ENCODE peak calls at places on chromosomes 1 and 21, in five cellular contexts. H is H9, S is astrocyte of the cerebellum, Z is spleen, I is IMR-90. O is an unnamed sample.

GRCh38 chr1:107147813-107148212 is 7.0 kb downstream of the NTNG1 start:
- DNase-seq in H (no peak), S (no peak), Z (no peak), I (no peak), O (peak; percentile 42)

GRCh38 chr21:36350282-36350910 is 30.4 kb downstream of the MORC3 start:
- DNase-seq in H (no peak), S (no peak), Z (no peak), I (peak; percentile 81), O (peak; percentile 63)

GRCh38 chr1:169201084-169201619 is 94.7 kb downstream of the ATP1B1 start:
- DNase-seq in H (no peak), S (peak; percentile 32), Z (no peak), I (peak; percentile 69), O (peak; percentile 69)

GRCh38 chr1:117336087-117336817 is 31.0 kb upstream of the MAN1A2 start:
- DNase-seq in H (no peak), S (no peak), Z (no peak), I (peak; percentile 46), O (no peak)

GRCh38 chr1:219812491-219813221 is 115.7 kb downstream of the SLC30A10 start:
- DNase-seq in H (peak; percentile 77), S (peak; percentile 75), Z (no peak), I (peak; percentile 71), O (peak; percentile 69)

GRCh38 chr1:81044708-81045107 is 756.0 kb upstream of the ADGRL2 start:
- DNase-seq in H (no peak), S (peak; percentile 83), Z (no peak), I (peak; percentile 5), O (no peak)

GRCh38 chr1:178945763-178946266 is 74.9 kb upstream of the ANGPTL1 start:
- DNase-seq in H (peak; percentile 60), S (no peak), Z (peak; percentile 66), I (peak; percentile 12), O (peak; percentile 27)

GRCh38 chr1:86499987-86500593 is 31.4 kb downstream of the CLCA1 start:
- DNase-seq in H (no peak), S (no peak), Z (no peak), I (peak; percentile 32), O (peak; percentile 21)

GRCh38 chr1:6393400-6394187 is at the start of gene ACOT7:
- DNase-seq in H (peak; percentile 90), S (peak; percentile 53), Z (peak; percentile 95), I (peak; percentile 78), O (peak; percentile 83)

GRCh38 chr1:101236546-101237228 is at the start of gene S1PR1:
- DNase-seq in H (peak; percentile 82), S (no peak), Z (peak; percentile 96), I (peak; percentile 69), O (peak; percentile 73)

GRCh38 chr1:187078321-187078720 is 249.6 kb downstream of the PLA2G4A start:
- DNase-seq in H (no peak), S (no peak), Z (no peak), I (no peak), O (no peak)

GRCh38 chr1:147890177-147890790 is 12.3 kb upstream of the GJA8 start:
- DNase-seq in H (peak; percentile 86), S (peak; percentile 2), Z (peak; percentile 87), I (peak; percentile 29), O (peak; percentile 14)

GRCh38 chr1:240732390-240732789 is 120.4 kb upstream of the GREM2 start:
- DNase-seq in H (no peak), S (peak; percentile 40), Z (no peak), I (peak; percentile 79), O (peak; percentile 71)

GRCh38 chr1:116128669-116129068 is 17.5 kb downstream of the MAB21L3 start:
- DNase-seq in H (no peak), S (no peak), Z (no peak), I (no peak), O (no peak)

GRCh38 chr21:45283611-45284455 is 3.9 kb downstream of the POFUT2 start:
- DNase-seq in H (peak; percentile 16), S (no peak), Z (peak; percentile 69), I (no peak), O (no peak)

GRCh38 chr1:14897080-14897449 is 256.5 kb upstream of the TMEM51 start:
- DNase-seq in H (no peak), S (no peak), Z (no peak), I (peak; percentile 7), O (peak; percentile 6)

GRCh38 chr1:53878492-53879105 is 11.0 kb downstream of the YIPF1 start:
- DNase-seq in H (no peak), S (no peak), Z (no peak), I (peak; percentile 69), O (peak; percentile 70)

DNA sequence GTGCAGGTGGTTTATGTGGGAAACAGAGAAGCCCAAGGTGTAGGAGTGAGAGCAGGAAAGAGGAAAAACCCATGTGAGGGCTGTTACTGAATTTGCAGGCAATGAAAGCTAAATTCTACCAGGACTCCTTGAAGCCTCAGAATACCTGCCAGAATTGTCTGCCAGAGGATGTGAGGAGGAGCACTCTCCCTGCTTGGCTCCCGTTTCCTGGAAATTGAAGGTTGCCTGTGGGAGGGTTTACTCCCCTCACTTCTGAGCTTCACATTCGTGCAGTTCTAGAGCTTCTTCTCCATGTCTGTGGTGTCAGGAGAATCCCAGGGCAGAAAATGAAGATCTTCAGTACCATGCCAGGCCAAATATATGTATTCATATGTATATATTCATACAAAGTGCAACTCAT is 220.8 kb upstream of the ZP4 start:
- DNase-seq in H (no peak), S (no peak), Z (no peak), I (no peak), O (no peak)
- TF ChIP-seq CTCF in H (no peak), S (no peak), Z (no peak), I (no peak), O (no peak)

GRCh38 chr21:46552865-46553379 is 52.0 kb downstream of the S100B start:
- DNase-seq in H (no peak), S (no peak), Z (no peak), I (no peak), O (no peak)

GRCh38 chr21:46555225-46555617 is 49.7 kb downstream of the S100B start:
- DNase-seq in H (no peak), S (no peak), Z (peak; percentile 59), I (no peak), O (no peak)

GRCh38 chr21:46555678-46556077 is 49.2 kb downstream of the S100B start:
- DNase-seq in H (no peak), S (no peak), Z (no peak), I (no peak), O (no peak)

GRCh38 chr21:46553993-46554392 is 50.9 kb downstream of the S100B start:
- DNase-seq in H (no peak), S (no peak), Z (peak; percentile 58), I (no peak), O (no peak)

DNA sequence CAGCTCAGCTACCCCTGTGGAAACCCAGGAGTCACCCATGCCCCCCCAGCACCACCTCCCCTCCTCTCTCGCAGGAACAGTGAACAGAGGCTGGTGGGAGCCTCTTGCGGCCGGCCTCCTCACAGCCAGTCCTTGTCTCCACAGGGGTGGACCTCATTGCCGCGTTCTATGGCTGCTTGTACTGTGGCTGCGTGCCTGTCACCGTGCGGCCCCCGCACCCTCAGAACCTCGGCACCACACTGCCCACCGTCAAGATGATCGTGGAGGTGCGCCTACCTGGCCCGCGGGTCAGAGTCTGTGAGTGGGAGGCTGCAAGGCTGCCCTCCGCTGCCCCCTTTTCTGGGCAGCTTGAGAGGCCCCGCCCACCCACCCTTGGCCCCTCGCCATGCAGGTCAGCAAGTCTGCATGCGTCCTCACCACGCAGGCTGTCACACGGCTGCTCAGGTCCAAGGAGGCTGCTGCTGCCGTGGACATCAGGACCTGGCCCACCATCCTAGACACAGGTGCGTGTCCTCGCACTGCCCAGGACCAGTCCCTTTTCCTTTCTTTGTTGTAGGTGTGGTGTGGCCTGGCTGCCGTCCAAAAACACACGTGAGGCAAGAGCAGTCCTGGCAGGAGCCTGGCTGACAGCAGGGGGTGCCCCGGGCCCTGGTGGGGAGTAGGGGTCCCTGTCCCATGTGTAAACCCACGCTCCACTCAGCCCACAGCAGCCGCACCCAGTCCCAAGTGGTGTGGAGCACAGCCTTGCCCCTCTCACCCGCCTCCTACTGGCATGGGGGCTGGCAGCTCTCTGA is 50.3 kb downstream of the S100B start:
- DNase-seq in H (no peak), S (no peak), Z (peak; percentile 69), I (no peak), O (no peak)
- TF ChIP-seq CTCF in H (no peak), S (no peak), Z (no peak), I (no peak), O (no peak)

GRCh38 chr21:39182016-39182415 is 1.2 kb downstream of the PSMG1 start:
- DNase-seq in H (no peak), S (no peak), Z (no peak), I (no peak), O (no peak)

GRCh38 chr21:39183272-39184049 is at the start of gene PSMG1:
- DNase-seq in H (peak; percentile 95), S (peak; percentile 85), Z (peak; percentile 99), I (peak; percentile 90), O (peak; percentile 94)

GRCh38 chr21:39185157-39185556 is 1.9 kb upstream of the PSMG1 start:
- DNase-seq in H (no peak), S (no peak), Z (no peak), I (no peak), O (no peak)

GRCh38 chr21:39182484-39183271 is 573 bp downstream of the PSMG1 start:
- DNase-seq in H (no peak), S (no peak), Z (no peak), I (no peak), O (peak; percentile 23)

DNA sequence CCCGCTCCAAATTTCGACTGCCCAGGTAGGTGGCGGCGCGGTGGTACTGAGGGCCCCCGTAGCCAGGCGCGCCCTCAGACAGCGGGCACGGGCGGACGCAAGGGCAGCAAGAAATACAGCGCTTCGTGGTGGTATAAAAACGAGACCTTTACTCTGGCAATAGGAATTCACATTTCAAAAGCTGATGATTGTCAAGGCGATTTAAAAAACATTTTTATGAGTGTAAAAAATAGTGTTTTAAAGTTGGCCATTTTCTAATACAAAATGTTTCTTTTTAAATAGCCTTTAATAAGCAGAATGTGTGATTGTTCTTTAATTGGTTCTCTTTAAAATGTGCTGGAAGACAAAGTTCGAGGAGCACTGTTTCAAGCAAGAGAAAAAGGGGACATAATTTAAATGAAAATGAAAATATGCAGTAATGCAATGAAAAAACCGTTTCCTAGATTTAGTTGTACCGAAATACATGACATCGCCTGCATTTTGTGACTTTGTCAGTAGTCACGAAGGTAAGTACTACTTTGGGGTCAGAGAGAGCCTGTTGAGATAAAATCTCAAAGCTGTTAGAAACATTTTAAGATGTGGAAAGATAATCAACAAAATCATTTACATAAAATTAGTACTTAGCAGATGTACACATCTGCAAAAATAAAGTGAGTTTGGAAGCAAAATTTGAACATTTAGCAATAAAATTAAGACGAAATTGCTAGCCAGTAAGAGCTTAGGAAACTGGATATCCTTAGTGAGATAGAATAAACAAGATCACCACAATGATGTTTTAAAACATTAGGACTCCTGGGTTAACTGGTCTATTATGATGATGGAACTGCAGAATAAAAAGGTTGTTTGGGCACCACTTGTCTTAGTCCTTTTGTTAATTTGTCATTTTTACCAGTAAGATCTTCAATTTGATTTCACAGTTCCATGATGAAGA is 1.1 kb upstream of the PSMG1 start:
- DNase-seq in H (no peak), S (no peak), Z (no peak), I (no peak), O (no peak)
- TF ChIP-seq CTCF in H (no peak), S (no peak), Z (no peak), I (no peak), O (no peak)

GRCh38 chr1:9059944-9060744 is 9.3 kb downstream of the SLC2A5 start:
- DNase-seq in H (no peak), S (no peak), Z (no peak), I (no peak), O (no peak)

GRCh38 chr1:9061252-9061948 is 8.0 kb downstream of the SLC2A5 start:
- DNase-seq in H (no peak), S (no peak), Z (peak; percentile 50), I (no peak), O (peak; percentile 33)

GRCh38 chr1:9061949-9062555 is 7.4 kb downstream of the SLC2A5 start:
- DNase-seq in H (no peak), S (peak; percentile 47), Z (no peak), I (no peak), O (no peak)

GRCh38 chr1:9057851-9058250 is 11.6 kb downstream of the SLC2A5 start:
- DNase-seq in H (no peak), S (no peak), Z (peak; percentile 59), I (no peak), O (no peak)

GRCh38 chr1:9058465-9058864 is 11.0 kb downstream of the SLC2A5 start:
- DNase-seq in H (no peak), S (no peak), Z (peak; percentile 12), I (peak; percentile 34), O (peak; percentile 59)
- TF ChIP-seq CTCF in H (peak; percentile 43), S (peak; percentile 24), Z (no peak), I (peak; percentile 39), O (peak; percentile 58)

O was measured in AG10803.